ENCODE peak calls at places on chromosomes 1 and 21, in six cellular contexts. G is CD8-positive, alpha-beta T cell; B is H9; N is tibial nerve; L is ovary; T is prostate gland. F is an unnamed sample.

GRCh38 chr1:116716391-116716790 is 37.8 kb upstream of the CD2 start:
- DNase-seq in G (no peak), B (no peak), L (no peak), N (no peak), T (no peak), F (no peak)

GRCh38 chr1:55781944-55782482 is 566.8 kb upstream of the USP24 start:
- DNase-seq in G (no peak), N (no peak), T (peak; percentile 22), L (no peak), B (no peak), F (no peak)

GRCh38 chr1:42891471-42891870 is 45.1 kb downstream of the ZNF691 start:
- DNase-seq in G (no peak), L (no peak), T (no peak), B (no peak), N (no peak), F (no peak)

GRCh38 chr1:76950306-76950705 is 83.0 kb downstream of the ST6GALNAC5 start:
- DNase-seq in T (no peak), L (no peak), B (no peak), G (no peak), N (no peak), F (no peak)

GRCh38 chr1:187842406-187843165 is 1013.8 kb downstream of the PLA2G4A start:
- DNase-seq in G (no peak), L (no peak), T (no peak), N (no peak), B (no peak), F (no peak)

GRCh38 chr1:210332233-210332632 is 3.5 kb downstream of the HHAT start:
- DNase-seq in L (no peak), G (no peak), B (no peak), N (no peak), T (no peak), F (no peak)

GRCh38 chr1:54559771-54560231 is 11.8 kb downstream of the ACOT11 start:
- DNase-seq in B (no peak), L (no peak), N (no peak), T (no peak), G (no peak), F (no peak)

GRCh38 chr21:34704119-34704518 is 35.3 kb downstream of the CLIC6 start:
- DNase-seq in G (no peak), B (no peak), T (peak; percentile 26), N (peak; percentile 38), L (no peak), F (no peak)

GRCh38 chr1:24910751-24911650 is 19.1 kb downstream of the RUNX3 start:
- DNase-seq in B (no peak), N (no peak), G (peak; percentile 86), L (no peak), T (no peak), F (no peak)

DNA sequence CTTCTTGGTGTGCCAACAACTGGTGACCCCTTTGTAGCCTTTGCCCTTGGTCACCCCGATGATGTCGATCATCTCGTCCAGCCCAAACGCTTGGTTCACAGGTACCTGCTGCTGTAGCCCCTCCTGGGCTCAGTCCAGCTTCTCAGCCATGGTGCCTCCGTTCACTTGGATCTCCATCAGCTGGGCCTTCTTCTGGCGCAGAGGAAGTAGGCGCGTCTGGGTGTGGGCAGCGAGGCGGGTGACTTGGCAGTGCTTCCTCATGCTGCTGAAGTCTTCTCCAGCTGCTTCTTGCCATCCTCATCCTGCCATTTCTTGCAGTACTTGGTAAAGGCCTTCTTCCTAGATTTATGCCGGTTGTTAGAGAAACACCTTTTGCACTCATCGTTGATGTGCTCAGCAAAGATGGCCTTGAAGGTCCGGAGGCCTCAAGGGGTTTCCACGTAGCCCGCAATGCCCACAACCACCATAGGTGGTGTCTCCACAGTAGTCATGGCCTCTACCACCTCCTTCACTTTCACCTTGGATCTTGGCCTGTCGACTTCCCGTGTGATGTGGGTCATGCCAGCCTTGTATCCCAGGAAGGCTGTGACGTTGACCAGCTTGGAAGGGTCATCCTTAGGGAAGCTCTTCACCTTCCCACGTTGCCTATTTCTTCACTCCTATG is 13.0 kb downstream of the DOP1B start:
- DNase-seq in G (no peak), L (no peak), T (no peak), B (peak; percentile 32), N (no peak), F (no peak)
- TF ChIP-seq CTCF in G (no peak), L (no peak), T (no peak), B (peak; percentile 43), N (no peak), F (no peak)

DNA sequence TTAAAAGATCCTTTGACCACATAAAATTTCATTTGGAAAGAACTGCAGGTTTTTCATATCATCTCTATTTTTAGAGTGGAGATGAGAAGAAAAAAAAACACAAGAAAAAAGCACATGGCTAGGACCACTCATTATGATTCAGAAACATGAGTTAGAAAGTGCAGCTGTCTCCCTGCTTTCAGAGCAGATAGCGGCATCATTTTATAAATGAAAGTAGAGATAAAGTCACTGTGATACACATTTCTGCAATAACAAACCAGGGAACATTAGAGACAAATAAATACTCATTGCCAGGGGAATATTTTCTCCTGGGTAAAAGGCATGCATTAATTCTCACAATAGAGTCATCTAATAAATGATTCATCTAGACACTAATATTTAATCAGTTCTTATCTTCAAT is 87.5 kb upstream of the PLPPR4 start:
- DNase-seq in B (no peak), L (no peak), T (no peak), G (no peak), N (no peak), F (no peak)
- H3K4me1 ChIP-seq in B (no peaks in the 10 kb centered on the region), L (no peaks in the 10 kb centered on the region), T (no peaks in the 10 kb centered on the region), G (no peaks in the 10 kb centered on the region), N (no peaks in the 10 kb centered on the region), F (peaks cover 4% of the 10 kb centered on the region)

GRCh38 chr1:18108313-18109057 is 887 bp downstream of the IGSF21 start:
- DNase-seq in B (no peak), N (no peak), L (no peak), G (no peak), T (no peak), F (no peak)

GRCh38 chr1:18110598-18110939 is 3.0 kb downstream of the IGSF21 start:
- DNase-seq in G (no peak), L (no peak), T (no peak), N (no peak), B (no peak), F (no peak)

GRCh38 chr1:18109058-18109755 is 1.6 kb downstream of the IGSF21 start:
- DNase-seq in N (no peak), B (no peak), T (peak; percentile 14), G (no peak), L (no peak), F (no peak)

GRCh38 chr1:18110968-18111367 is 3.4 kb downstream of the IGSF21 start:
- DNase-seq in G (no peak), L (no peak), N (no peak), B (peak; percentile 47), T (no peak), F (no peak)

GRCh38 chr1:18109756-18110597 is 2.4 kb downstream of the IGSF21 start:
- DNase-seq in G (no peak), B (peak; percentile 91), L (peak; percentile 20), N (peak; percentile 46), T (peak; percentile 28), F (peak; percentile 18)
- TF ChIP-seq CTCF in G (no peak), B (peak; percentile 89), L (no peak), N (peak; percentile 44), T (peak; percentile 14), F (no peak)

GRCh38 chr1:164613176-164613575 is 54.2 kb downstream of the PBX1 start:
- DNase-seq in L (no peak), N (no peak), G (no peak), T (peak; percentile 59), B (no peak), F (no peak)
- H3K4me1 ChIP-seq in L (peaks cover 27% of the 10 kb centered on the region), N (peaks cover 4% of the 10 kb centered on the region), G (no peaks in the 10 kb centered on the region), T (peaks cover 3% of the 10 kb centered on the region), B (peaks cover 28% of the 10 kb centered on the region), F (peaks cover 68% of the 10 kb centered on the region)

GRCh38 chr1:159197767-159198557 is 6.7 kb upstream of the ACKR1 start:
- DNase-seq in L (peak; percentile 37), N (peak; percentile 93), G (peak; percentile 40), B (peak; percentile 78), T (peak; percentile 62), F (peak; percentile 65)
- TF ChIP-seq CTCF in L (peak; percentile 21), N (peak; percentile 91), G (peak; percentile 49), B (peak; percentile 89), T (peak; percentile 75), F (peak; percentile 80)

F was measured in pancreas.